ENCODE peak calls at places on chromosome X, in five cellular contexts. One of them, this sample, is unnamed.

GRCh38 chrX:68999931-69000330 is 165.3 kb downstream of the PJA1 start:
- DNase-seq in brain microvascular endothelial cell: no peak
- DNase-seq in lung: peak
- DNase-seq in ovary: no peak
- DNase-seq in ascending aorta: no peak
- DNase-seq in this sample: no peak

GRCh38 chrX:131816551-131817136 is 206.5 kb upstream of the STK26 start:
- DNase-seq in ovary: peak
- DNase-seq in lung: peak
- DNase-seq in ascending aorta: peak
- DNase-seq in brain microvascular endothelial cell: peak
- DNase-seq in this sample: no peak

GRCh38 chrX:54891573-54891972 is 29.1 kb upstream of the TRO start:
- DNase-seq in brain microvascular endothelial cell: peak
- DNase-seq in ascending aorta: no peak
- DNase-seq in ovary: no peak
- DNase-seq in lung: no peak
- DNase-seq in this sample: no peak

GRCh38 chrX:27893211-27893610 is 85.4 kb downstream of the MAGEB10 start:
- DNase-seq in brain microvascular endothelial cell: no peak
- DNase-seq in ovary: no peak
- DNase-seq in ascending aorta: no peak
- DNase-seq in lung: no peak
- DNase-seq in this sample: no peak

GRCh38 chrX:42524374-42524773 is 253.6 kb downstream of the PPP1R2C start:
- DNase-seq in lung: no peak
- DNase-seq in ascending aorta: no peak
- DNase-seq in brain microvascular endothelial cell: peak
- DNase-seq in ovary: no peak
- DNase-seq in this sample: no peak

GRCh38 chrX:54817220-54817820 is 9.8 kb downstream of the MAGED2 start:
- DNase-seq in ascending aorta: no peak
- DNase-seq in lung: no peak
- DNase-seq in brain microvascular endothelial cell: no peak
- DNase-seq in ovary: no peak
- DNase-seq in this sample: no peak

GRCh38 chrX:131792789-131793462 is 230.2 kb upstream of the STK26 start:
- DNase-seq in brain microvascular endothelial cell: peak
- DNase-seq in ovary: peak
- DNase-seq in ascending aorta: peak
- DNase-seq in lung: peak
- DNase-seq in this sample: no peak

GRCh38 chrX:79095441-79096338 is 48.8 kb upstream of the GPR174 start:
- DNase-seq in ascending aorta: no peak
- DNase-seq in brain microvascular endothelial cell: no peak
- DNase-seq in ovary: no peak
- DNase-seq in lung: no peak
- DNase-seq in this sample: no peak

GRCh38 chrX:150408561-150408960 is 45.4 kb downstream of the MAMLD1 start:
- DNase-seq in lung: no peak
- DNase-seq in ascending aorta: no peak
- DNase-seq in brain microvascular endothelial cell: no peak
- DNase-seq in ovary: peak
- DNase-seq in this sample: no peak

GRCh38 chrX:24002167-24002566 is 24.8 kb downstream of the KLHL15 start:
- DNase-seq in brain microvascular endothelial cell: no peak
- DNase-seq in ascending aorta: no peak
- DNase-seq in lung: no peak
- DNase-seq in ovary: no peak
- DNase-seq in this sample: no peak

GRCh38 chrX:9905288-9905687 is 61.9 kb upstream of the CLDN34 start:
- DNase-seq in ascending aorta: no peak
- DNase-seq in brain microvascular endothelial cell: peak
- DNase-seq in ovary: no peak
- DNase-seq in lung: no peak
- DNase-seq in this sample: no peak

GRCh38 chrX:9573282-9574106 is 108.6 kb downstream of the TBL1X start:
- DNase-seq in ovary: no peak
- DNase-seq in ascending aorta: no peak
- DNase-seq in lung: no peak
- DNase-seq in brain microvascular endothelial cell: no peak
- DNase-seq in this sample: no peak

GRCh38 chrX:63513825-63514574 is 162.9 kb upstream of the SPIN4 start:
- DNase-seq in ovary: no peak
- DNase-seq in brain microvascular endothelial cell: peak
- DNase-seq in lung: no peak
- DNase-seq in ascending aorta: no peak
- DNase-seq in this sample: no peak

GRCh38 chrX:40579139-40579538 is 1.6 kb upstream of the ATP6AP2 start:
- DNase-seq in ascending aorta: no peak
- DNase-seq in brain microvascular endothelial cell: no peak
- DNase-seq in lung: no peak
- DNase-seq in ovary: no peak
- DNase-seq in this sample: no peak

GRCh38 chrX:125444659-125445058 is 125.0 kb downstream of the TEX13C start:
- DNase-seq in ovary: no peak
- DNase-seq in brain microvascular endothelial cell: peak
- DNase-seq in ascending aorta: no peak
- DNase-seq in lung: no peak
- DNase-seq in this sample: no peak

GRCh38 chrX:133171962-133172708 is 46.0 kb downstream of the TFDP3 start:
- DNase-seq in ovary: no peak
- DNase-seq in ascending aorta: no peak
- DNase-seq in brain microvascular endothelial cell: peak
- DNase-seq in lung: no peak
- DNase-seq in this sample: no peak

GRCh38 chrX:108121291-108121690 is 29.7 kb downstream of the ATG4A start:
- DNase-seq in lung: no peak
- DNase-seq in ovary: no peak
- DNase-seq in brain microvascular endothelial cell: no peak
- DNase-seq in ascending aorta: no peak
- DNase-seq in this sample: no peak

GRCh38 chrX:69362889-69363288 is 141.2 kb upstream of the NALF2 start:
- DNase-seq in brain microvascular endothelial cell: no peak
- DNase-seq in ovary: peak
- DNase-seq in ascending aorta: no peak
- DNase-seq in lung: no peak
- DNase-seq in this sample: no peak

GRCh38 chrX:104968241-104968640 is 252.3 kb downstream of the TEX13A start:
- DNase-seq in brain microvascular endothelial cell: no peak
- DNase-seq in lung: no peak
- DNase-seq in ascending aorta: no peak
- DNase-seq in ovary: no peak
- DNase-seq in this sample: no peak

GRCh38 chrX:96568088-96568487 is 116.6 kb upstream of the DIAPH2 start:
- DNase-seq in brain microvascular endothelial cell: no peak
- DNase-seq in ascending aorta: no peak
- DNase-seq in ovary: no peak
- DNase-seq in lung: no peak
- DNase-seq in this sample: no peak

GRCh38 chrX:77167993-77168392 is 279.2 kb upstream of the FGF16 start:
- DNase-seq in lung: no peak
- DNase-seq in brain microvascular endothelial cell: peak
- DNase-seq in ascending aorta: peak
- DNase-seq in ovary: no peak
- DNase-seq in this sample: no peak

GRCh38 chrX:77595848-77596247 is 148.7 kb downstream of the FGF16 start:
- DNase-seq in ascending aorta: no peak
- DNase-seq in ovary: no peak
- DNase-seq in brain microvascular endothelial cell: no peak
- DNase-seq in lung: no peak
- DNase-seq in this sample: no peak

GRCh38 chrX:103791826-103792458 is 15.3 kb downstream of the PLP1 start:
- DNase-seq in lung: no peak
- DNase-seq in ascending aorta: no peak
- DNase-seq in ovary: no peak
- DNase-seq in brain microvascular endothelial cell: peak
- DNase-seq in this sample: no peak

GRCh38 chrX:150648296-150648940 is 44.8 kb upstream of the MTMR1 start:
- DNase-seq in ascending aorta: no peak
- DNase-seq in lung: no peak
- DNase-seq in ovary: no peak
- DNase-seq in brain microvascular endothelial cell: no peak
- DNase-seq in this sample: no peak

GRCh38 chrX:108309144-108309543 is 129.1 kb downstream of the COL4A6 start:
- DNase-seq in ovary: no peak
- DNase-seq in ascending aorta: no peak
- DNase-seq in lung: no peak
- DNase-seq in brain microvascular endothelial cell: peak
- DNase-seq in this sample: no peak

GRCh38 chrX:69025802-69026301 is 139.4 kb downstream of the PJA1 start:
- DNase-seq in ascending aorta: no peak
- DNase-seq in ovary: no peak
- DNase-seq in lung: peak
- DNase-seq in brain microvascular endothelial cell: peak
- DNase-seq in this sample: peak

GRCh38 chrX:9611436-9612145 is 146.7 kb downstream of the TBL1X start:
- DNase-seq in brain microvascular endothelial cell: no peak
- DNase-seq in ascending aorta: no peak
- DNase-seq in ovary: no peak
- DNase-seq in lung: no peak
- DNase-seq in this sample: no peak

GRCh38 chrX:125507119-125507518 is 187.4 kb downstream of the TEX13C start:
- DNase-seq in lung: no peak
- DNase-seq in brain microvascular endothelial cell: peak
- DNase-seq in ovary: no peak
- DNase-seq in ascending aorta: no peak
- DNase-seq in this sample: no peak

GRCh38 chrX:26889574-26889973 is 573.6 kb downstream of the PPP4R3C start:
- DNase-seq in brain microvascular endothelial cell: no peak
- DNase-seq in ascending aorta: no peak
- DNase-seq in lung: no peak
- DNase-seq in ovary: no peak
- DNase-seq in this sample: no peak

GRCh38 chrX:40244980-40245379 is 147.2 kb upstream of the BCOR start:
- DNase-seq in brain microvascular endothelial cell: peak
- DNase-seq in ascending aorta: no peak
- DNase-seq in lung: no peak
- DNase-seq in ovary: no peak
- DNase-seq in this sample: no peak

GRCh38 chrX:110691446-110691845 is 104.2 kb downstream of the CHRDL1 start:
- DNase-seq in brain microvascular endothelial cell: no peak
- DNase-seq in ascending aorta: no peak
- DNase-seq in lung: no peak
- DNase-seq in ovary: no peak
- DNase-seq in this sample: no peak

GRCh38 chrX:132119821-132120220 is 8.0 kb downstream of the FRMD7 start:
- DNase-seq in brain microvascular endothelial cell: no peak
- DNase-seq in lung: no peak
- DNase-seq in ascending aorta: no peak
- DNase-seq in ovary: no peak
- DNase-seq in this sample: peak

GRCh38 chrX:150903110-150903508 is 4.6 kb upstream of the CD99L2 start:
- DNase-seq in ovary: no peak
- DNase-seq in ascending aorta: no peak
- DNase-seq in lung: no peak
- DNase-seq in brain microvascular endothelial cell: no peak
- DNase-seq in this sample: no peak

GRCh38 chrX:120429776-120430535 is 39.1 kb downstream of the LAMP2 start:
- DNase-seq in ovary: no peak
- DNase-seq in ascending aorta: no peak
- DNase-seq in brain microvascular endothelial cell: no peak
- DNase-seq in lung: no peak
- DNase-seq in this sample: no peak

GRCh38 chrX:6826856-6827255 is 291.9 kb upstream of the VCX3A start:
- DNase-seq in brain microvascular endothelial cell: no peak
- DNase-seq in ascending aorta: no peak
- DNase-seq in lung: no peak
- DNase-seq in ovary: no peak
- DNase-seq in this sample: no peak

GRCh38 chrX:26649534-26649933 is 433.6 kb downstream of the MAGEB5 start:
- DNase-seq in ascending aorta: no peak
- DNase-seq in brain microvascular endothelial cell: peak
- DNase-seq in lung: no peak
- DNase-seq in ovary: no peak
- DNase-seq in this sample: no peak

GRCh38 chrX:45743081-45743533 is 542.4 kb upstream of the DIPK2B start:
- DNase-seq in ovary: no peak
- DNase-seq in ascending aorta: no peak
- DNase-seq in brain microvascular endothelial cell: peak
- DNase-seq in lung: no peak
- DNase-seq in this sample: no peak

GRCh38 chrX:22800360-22800759 is 199.4 kb upstream of the DDX53 start:
- DNase-seq in brain microvascular endothelial cell: peak
- DNase-seq in lung: no peak
- DNase-seq in ascending aorta: no peak
- DNase-seq in ovary: no peak
- DNase-seq in this sample: no peak

GRCh38 chrX:74505437-74505836 is 84.1 kb downstream of the SLC16A2 start:
- DNase-seq in lung: no peak
- DNase-seq in ascending aorta: no peak
- DNase-seq in ovary: no peak
- DNase-seq in brain microvascular endothelial cell: no peak
- DNase-seq in this sample: no peak

GRCh38 chrX:13569479-13570244 is at the start of gene EGFL6:
- DNase-seq in brain microvascular endothelial cell: no peak
- DNase-seq in lung: no peak
- DNase-seq in ovary: no peak
- DNase-seq in ascending aorta: no peak
- DNase-seq in this sample: no peak

GRCh38 chrX:16883487-16883804 is 13.3 kb upstream of the RBBP7 start:
- DNase-seq in brain microvascular endothelial cell: no peak
- DNase-seq in lung: no peak
- DNase-seq in ovary: no peak
- DNase-seq in ascending aorta: no peak
- DNase-seq in this sample: no peak
- TF ChIP-seq CTCF in brain microvascular endothelial cell: no peak
- TF ChIP-seq CTCF in lung: no peak
- TF ChIP-seq CTCF in ovary: no peak
- TF ChIP-seq CTCF in ascending aorta: no peak
- TF ChIP-seq CTCF in this sample: no peak

GRCh38 chrX:109384569-109385174 is 97.2 kb downstream of the GUCY2F start:
- DNase-seq in ovary: no peak
- DNase-seq in lung: no peak
- DNase-seq in ascending aorta: no peak
- DNase-seq in brain microvascular endothelial cell: peak
- DNase-seq in this sample: peak
- TF ChIP-seq CTCF in ovary: no peak
- TF ChIP-seq CTCF in lung: no peak
- TF ChIP-seq CTCF in ascending aorta: no peak
- TF ChIP-seq CTCF in brain microvascular endothelial cell: peak
- TF ChIP-seq CTCF in this sample: peak

GRCh38 chrX:16138108-16138427 is 14.7 kb downstream of the GRPR start:
- DNase-seq in ovary: no peak
- DNase-seq in brain microvascular endothelial cell: no peak
- DNase-seq in ascending aorta: no peak
- DNase-seq in lung: no peak
- DNase-seq in this sample: no peak
- TF ChIP-seq CTCF in ovary: no peak
- TF ChIP-seq CTCF in brain microvascular endothelial cell: peak
- TF ChIP-seq CTCF in ascending aorta: no peak
- TF ChIP-seq CTCF in lung: no peak
- TF ChIP-seq CTCF in this sample: peak

GRCh38 chrX:51053741-51054140 is 143.2 kb downstream of the BMP15 start:
- DNase-seq in lung: no peak
- DNase-seq in brain microvascular endothelial cell: no peak
- DNase-seq in ascending aorta: no peak
- DNase-seq in ovary: no peak
- DNase-seq in this sample: no peak

GRCh38 chrX:51047950-51048349 is 137.4 kb downstream of the BMP15 start:
- DNase-seq in ovary: no peak
- DNase-seq in ascending aorta: no peak
- DNase-seq in brain microvascular endothelial cell: no peak
- DNase-seq in lung: no peak
- DNase-seq in this sample: no peak
- TF ChIP-seq CTCF in ovary: no peak
- TF ChIP-seq CTCF in ascending aorta: no peak
- TF ChIP-seq CTCF in brain microvascular endothelial cell: no peak
- TF ChIP-seq CTCF in lung: no peak
- TF ChIP-seq CTCF in this sample: no peak